ENCODE peak calls at places on chromosomes 13 and 19, in nine cellular contexts. R is GM12865; V is GM20000; L is type B pancreatic cell; J is A172; C is MG63; U is effector CD4-positive, alpha-beta T cell; B is SIG-M5; W is NCI-H1105 treated with DMSO at 0.1 percent for 48 hours. Y is an unnamed sample.

GRCh38 chr13:45374917-45375316 is 33.9 kb upstream of the TPT1 start:
- DNase-seq in R (no peak), V (no peak), L (no peak), J (no peak), C (no peak), U (no peak), B (no peak), W (no peak), Y (no peak)

GRCh38 chr19:29561601-29562000 is 35.8 kb downstream of the VSTM2B start:
- DNase-seq in R (no peak), V (no peak), L (peak; percentile 50), J (no peak), C (no peak), U (no peak), B (no peak), W (no peak), Y (no peak)

GRCh38 chr19:51726049-51726448 is 2.3 kb upstream of the HAS1 start:
- DNase-seq in R (no peak), V (no peak), L (no peak), J (peak; percentile 40), C (peak; percentile 57), U (no peak), B (no peak), W (no peak), Y (peak; percentile 88)

GRCh38 chr13:67574320-67575233 is 344.4 kb upstream of the PCDH9 start:
- DNase-seq in R (no peak), V (no peak), L (no peak), J (peak; percentile 93), C (peak; percentile 4), U (no peak), B (no peak), W (no peak), Y (peak; percentile 53)

GRCh38 chr13:102825400-102825799 is 20.4 kb upstream of the ERCC5 start:
- DNase-seq in R (no peak), V (no peak), L (no peak), J (no peak), C (peak; percentile 23), U (no peak), B (no peak), W (no peak), Y (no peak)

GRCh38 chr19:1063909-1064660 is 2.9 kb upstream of the ARHGAP45 start:
- DNase-seq in R (no peak), V (no peak), L (no peak), J (no peak), C (no peak), U (no peak), B (no peak), W (no peak), Y (no peak)

GRCh38 chr13:71536201-71536600 is 330.8 kb downstream of the DACH1 start:
- DNase-seq in R (no peak), V (no peak), L (no peak), J (no peak), C (no peak), U (no peak), B (no peak), W (no peak), Y (no peak)

GRCh38 chr19:55536951-55537740 is at the start of gene SBK2:
- DNase-seq in R (no peak), V (peak; percentile 45), L (no peak), J (no peak), C (peak; percentile 23), U (no peak), B (no peak), W (no peak), Y (peak; percentile 77)

GRCh38 chr13:105403065-105403464 is 1132.4 kb downstream of the EFNB2 start:
- DNase-seq in R (no peak), V (no peak), L (no peak), J (no peak), C (no peak), U (no peak), B (no peak), W (no peak), Y (no peak)

GRCh38 chr13:20428666-20429644 is 96.7 kb downstream of the CRYL1 start:
- DNase-seq in R (peak; percentile 25), V (no peak), L (no peak), J (no peak), C (peak; percentile 13), U (no peak), B (no peak), W (no peak), Y (no peak)

GRCh38 chr19:50292216-50292827 is 36.9 kb downstream of the KCNC3 start:
- DNase-seq in R (no peak), V (no peak), L (no peak), J (no peak), C (no peak), U (no peak), B (no peak), W (no peak), Y (no peak)